ENCODE peak calls at places on chromosome 12, in eight cellular contexts. One of them, this sample, is unnamed.

GRCh38 chr12:55068416-55069010 is 48.7 kb downstream of the NEUROD4 start:
- DNase-seq in endodermal cell: peak
- DNase-seq in GM13976: peak
- DNase-seq in occipital lobe: no peak
- DNase-seq in amniotic stem cell: peak
- DNase-seq in NCI-H1436 treated with DMSO at 0.1 percent for 48 hours: peak
- DNase-seq in heart right ventricle: no peak
- DNase-seq in amygdala: no peak
- DNase-seq in this sample: peak

GRCh38 chr12:6866163-6866919 is 990 bp upstream of the TPI1 start:
- DNase-seq in amniotic stem cell: no peak
- DNase-seq in amygdala: no peak
- DNase-seq in GM13976: no peak
- DNase-seq in occipital lobe: no peak
- DNase-seq in heart right ventricle: no peak
- DNase-seq in NCI-H1436 treated with DMSO at 0.1 percent for 48 hours: no peak
- DNase-seq in endodermal cell: peak
- DNase-seq in this sample: peak

GRCh38 chr12:132208153-132208823 is 64.0 kb downstream of the NOC4L start:
- DNase-seq in endodermal cell: no peak
- DNase-seq in amygdala: no peak
- DNase-seq in heart right ventricle: no peak
- DNase-seq in GM13976: no peak
- DNase-seq in occipital lobe: no peak
- DNase-seq in amniotic stem cell: no peak
- DNase-seq in NCI-H1436 treated with DMSO at 0.1 percent for 48 hours: no peak
- DNase-seq in this sample: no peak

GRCh38 chr12:69405466-69405865 is 45.9 kb downstream of the YEATS4 start:
- DNase-seq in NCI-H1436 treated with DMSO at 0.1 percent for 48 hours: no peak
- DNase-seq in occipital lobe: no peak
- DNase-seq in amniotic stem cell: peak
- DNase-seq in amygdala: no peak
- DNase-seq in heart right ventricle: no peak
- DNase-seq in GM13976: no peak
- DNase-seq in endodermal cell: no peak
- DNase-seq in this sample: no peak

GRCh38 chr12:46944104-46944503 is 118.3 kb upstream of the SLC38A4 start:
- DNase-seq in amygdala: no peak
- DNase-seq in amniotic stem cell: no peak
- DNase-seq in GM13976: no peak
- DNase-seq in occipital lobe: no peak
- DNase-seq in endodermal cell: no peak
- DNase-seq in heart right ventricle: no peak
- DNase-seq in NCI-H1436 treated with DMSO at 0.1 percent for 48 hours: no peak
- DNase-seq in this sample: no peak

GRCh38 chr12:51549637-51550036 is 41.4 kb upstream of the SCN8A start:
- DNase-seq in endodermal cell: no peak
- DNase-seq in amniotic stem cell: no peak
- DNase-seq in GM13976: no peak
- DNase-seq in amygdala: no peak
- DNase-seq in occipital lobe: no peak
- DNase-seq in heart right ventricle: no peak
- DNase-seq in NCI-H1436 treated with DMSO at 0.1 percent for 48 hours: no peak
- DNase-seq in this sample: no peak

GRCh38 chr12:124919646-124920352 is 5.3 kb upstream of the UBC start:
- DNase-seq in NCI-H1436 treated with DMSO at 0.1 percent for 48 hours: no peak
- DNase-seq in amniotic stem cell: no peak
- DNase-seq in occipital lobe: no peak
- DNase-seq in heart right ventricle: no peak
- DNase-seq in endodermal cell: peak
- DNase-seq in GM13976: no peak
- DNase-seq in amygdala: no peak
- DNase-seq in this sample: peak

GRCh38 chr12:66636771-66637170 is 42.1 kb downstream of the GRIP1 start:
- DNase-seq in amygdala: peak
- DNase-seq in NCI-H1436 treated with DMSO at 0.1 percent for 48 hours: no peak
- DNase-seq in amniotic stem cell: no peak
- DNase-seq in endodermal cell: no peak
- DNase-seq in occipital lobe: peak
- DNase-seq in GM13976: no peak
- DNase-seq in heart right ventricle: peak
- DNase-seq in this sample: no peak

GRCh38 chr12:117350140-117350539 is 11.3 kb downstream of the NOS1 start:
- DNase-seq in heart right ventricle: no peak
- DNase-seq in endodermal cell: no peak
- DNase-seq in amygdala: no peak
- DNase-seq in GM13976: no peak
- DNase-seq in amniotic stem cell: no peak
- DNase-seq in NCI-H1436 treated with DMSO at 0.1 percent for 48 hours: no peak
- DNase-seq in occipital lobe: no peak
- DNase-seq in this sample: no peak

GRCh38 chr12:120483621-120484020 is 12.3 kb upstream of the DYNLL1 start:
- DNase-seq in GM13976: no peak
- DNase-seq in amniotic stem cell: no peak
- DNase-seq in NCI-H1436 treated with DMSO at 0.1 percent for 48 hours: no peak
- DNase-seq in endodermal cell: no peak
- DNase-seq in occipital lobe: no peak
- DNase-seq in amygdala: no peak
- DNase-seq in heart right ventricle: no peak
- DNase-seq in this sample: no peak

GRCh38 chr12:26767116-26767515 is 65.9 kb downstream of the ITPR2 start:
- DNase-seq in amygdala: no peak
- DNase-seq in occipital lobe: no peak
- DNase-seq in NCI-H1436 treated with DMSO at 0.1 percent for 48 hours: no peak
- DNase-seq in amniotic stem cell: no peak
- DNase-seq in endodermal cell: peak
- DNase-seq in heart right ventricle: no peak
- DNase-seq in GM13976: no peak
- DNase-seq in this sample: no peak

GRCh38 chr12:29004936-29005304 is 144.2 kb upstream of the FAR2 start:
- DNase-seq in heart right ventricle: no peak
- DNase-seq in endodermal cell: no peak
- DNase-seq in amniotic stem cell: no peak
- DNase-seq in amygdala: no peak
- DNase-seq in occipital lobe: no peak
- DNase-seq in GM13976: no peak
- DNase-seq in NCI-H1436 treated with DMSO at 0.1 percent for 48 hours: no peak
- DNase-seq in this sample: no peak

GRCh38 chr12:9943244-9943643 is 11.1 kb upstream of the CLEC2A start:
- DNase-seq in amniotic stem cell: no peak
- DNase-seq in GM13976: no peak
- DNase-seq in endodermal cell: no peak
- DNase-seq in amygdala: no peak
- DNase-seq in NCI-H1436 treated with DMSO at 0.1 percent for 48 hours: no peak
- DNase-seq in heart right ventricle: no peak
- DNase-seq in occipital lobe: no peak
- DNase-seq in this sample: peak

GRCh38 chr12:89319111-89319510 is 33.2 kb downstream of the DUSP6 start:
- DNase-seq in amniotic stem cell: no peak
- DNase-seq in GM13976: no peak
- DNase-seq in occipital lobe: no peak
- DNase-seq in endodermal cell: no peak
- DNase-seq in heart right ventricle: no peak
- DNase-seq in amygdala: no peak
- DNase-seq in NCI-H1436 treated with DMSO at 0.1 percent for 48 hours: no peak
- DNase-seq in this sample: no peak

GRCh38 chr12:39395866-39396265 is 47.1 kb downstream of the KIF21A start:
- DNase-seq in endodermal cell: no peak
- DNase-seq in heart right ventricle: no peak
- DNase-seq in occipital lobe: no peak
- DNase-seq in amniotic stem cell: no peak
- DNase-seq in GM13976: no peak
- DNase-seq in NCI-H1436 treated with DMSO at 0.1 percent for 48 hours: no peak
- DNase-seq in amygdala: no peak
- DNase-seq in this sample: no peak

GRCh38 chr12:98595152-98595988 is 1.9 kb downstream of the SLC25A3 start:
- DNase-seq in amniotic stem cell: peak
- DNase-seq in occipital lobe: no peak
- DNase-seq in amygdala: no peak
- DNase-seq in heart right ventricle: no peak
- DNase-seq in endodermal cell: peak
- DNase-seq in NCI-H1436 treated with DMSO at 0.1 percent for 48 hours: no peak
- DNase-seq in GM13976: no peak
- DNase-seq in this sample: no peak

GRCh38 chr12:20128926-20129325 is 239.4 kb upstream of the PDE3A start:
- DNase-seq in endodermal cell: no peak
- DNase-seq in amniotic stem cell: no peak
- DNase-seq in occipital lobe: no peak
- DNase-seq in GM13976: no peak
- DNase-seq in amygdala: no peak
- DNase-seq in NCI-H1436 treated with DMSO at 0.1 percent for 48 hours: no peak
- DNase-seq in heart right ventricle: no peak
- DNase-seq in this sample: no peak

GRCh38 chr12:43066471-43066870 is 476.9 kb upstream of the PRICKLE1 start:
- DNase-seq in amniotic stem cell: no peak
- DNase-seq in heart right ventricle: no peak
- DNase-seq in NCI-H1436 treated with DMSO at 0.1 percent for 48 hours: no peak
- DNase-seq in GM13976: no peak
- DNase-seq in occipital lobe: no peak
- DNase-seq in endodermal cell: no peak
- DNase-seq in amygdala: no peak
- DNase-seq in this sample: no peak

GRCh38 chr12:125069616-125070015 is 4.4 kb downstream of the AACS start:
- DNase-seq in occipital lobe: no peak
- DNase-seq in heart right ventricle: no peak
- DNase-seq in GM13976: no peak
- DNase-seq in amniotic stem cell: no peak
- DNase-seq in NCI-H1436 treated with DMSO at 0.1 percent for 48 hours: no peak
- DNase-seq in amygdala: no peak
- DNase-seq in endodermal cell: no peak
- DNase-seq in this sample: no peak

GRCh38 chr12:118189761-118190181 is 53.8 kb downstream of the PEBP1 start:
- DNase-seq in heart right ventricle: peak
- DNase-seq in amniotic stem cell: no peak
- DNase-seq in endodermal cell: peak
- DNase-seq in amygdala: peak
- DNase-seq in NCI-H1436 treated with DMSO at 0.1 percent for 48 hours: no peak
- DNase-seq in GM13976: no peak
- DNase-seq in occipital lobe: peak
- DNase-seq in this sample: peak

GRCh38 chr12:55816876-55817351 is 610 bp downstream of the SARNP start:
- DNase-seq in NCI-H1436 treated with DMSO at 0.1 percent for 48 hours: no peak
- DNase-seq in endodermal cell: no peak
- DNase-seq in GM13976: no peak
- DNase-seq in occipital lobe: no peak
- DNase-seq in heart right ventricle: no peak
- DNase-seq in amniotic stem cell: no peak
- DNase-seq in amygdala: no peak
- DNase-seq in this sample: no peak

GRCh38 chr12:97322388-97322787 is 140.2 kb upstream of the RMST start:
- DNase-seq in heart right ventricle: no peak
- DNase-seq in amniotic stem cell: no peak
- DNase-seq in occipital lobe: no peak
- DNase-seq in GM13976: no peak
- DNase-seq in endodermal cell: no peak
- DNase-seq in NCI-H1436 treated with DMSO at 0.1 percent for 48 hours: no peak
- DNase-seq in amygdala: no peak
- DNase-seq in this sample: no peak

GRCh38 chr12:1843641-1844005 is 23.3 kb downstream of the LRTM2 start:
- DNase-seq in occipital lobe: no peak
- DNase-seq in GM13976: no peak
- DNase-seq in amniotic stem cell: no peak
- DNase-seq in amygdala: no peak
- DNase-seq in endodermal cell: no peak
- DNase-seq in heart right ventricle: no peak
- DNase-seq in NCI-H1436 treated with DMSO at 0.1 percent for 48 hours: no peak
- DNase-seq in this sample: peak

This sample was measured in H9.